ENCODE peak calls at places on chromosomes 2 and 18, in ten cellular contexts. One of them, this sample, is unnamed.

GRCh38 chr2:201886504-201886903 is 80.2 kb downstream of the CDK15 start:
- DNase-seq in AG04450: no peak
- DNase-seq in stimulated activated naive CD8-positive, alpha-beta T cell treated with anti-CD3 and anti-CD28 coated beads, Interleukin-15, Interleukin-2, amounts not matched to agents 100 U/mL and 50 U/mL, for 24 hours: no peak
- DNase-seq in stimulated activated CD4-positive, alpha-beta T cell treated with anti-CD3 and anti-CD28 coated beads, Interleukin-15, amount 100 ng/mL, for 48 hours: no peak
- DNase-seq in cardiac muscle cell: no peak
- DNase-seq in A549: peak
- DNase-seq in pancreas: no peak
- DNase-seq in kidney tubule cell: peak
- DNase-seq in T1000: no peak
- DNase-seq in psoas muscle: no peak
- DNase-seq in this sample: no peak

GRCh38 chr18:66393463-66393862 is 210.4 kb downstream of the CDH19 start:
- DNase-seq in stimulated activated naive CD8-positive, alpha-beta T cell treated with anti-CD3 and anti-CD28 coated beads, Interleukin-15, Interleukin-2, amounts not matched to agents 100 U/mL and 50 U/mL, for 24 hours: no peak
- DNase-seq in AG04450: no peak
- DNase-seq in kidney tubule cell: no peak
- DNase-seq in pancreas: no peak
- DNase-seq in cardiac muscle cell: no peak
- DNase-seq in psoas muscle: no peak
- DNase-seq in T1000: no peak
- DNase-seq in stimulated activated CD4-positive, alpha-beta T cell treated with anti-CD3 and anti-CD28 coated beads, Interleukin-15, amount 100 ng/mL, for 48 hours: no peak
- DNase-seq in A549: no peak
- DNase-seq in this sample: no peak

GRCh38 chr2:171763602-171764001 is 76.3 kb downstream of the DYNC1I2 start:
- DNase-seq in A549: no peak
- DNase-seq in kidney tubule cell: peak
- DNase-seq in pancreas: no peak
- DNase-seq in stimulated activated naive CD8-positive, alpha-beta T cell treated with anti-CD3 and anti-CD28 coated beads, Interleukin-15, Interleukin-2, amounts not matched to agents 100 U/mL and 50 U/mL, for 24 hours: no peak
- DNase-seq in AG04450: no peak
- DNase-seq in T1000: no peak
- DNase-seq in cardiac muscle cell: no peak
- DNase-seq in stimulated activated CD4-positive, alpha-beta T cell treated with anti-CD3 and anti-CD28 coated beads, Interleukin-15, amount 100 ng/mL, for 48 hours: no peak
- DNase-seq in psoas muscle: no peak
- DNase-seq in this sample: no peak

GRCh38 chr2:23824777-23825212 is 102.1 kb downstream of the ATAD2B start:
- DNase-seq in stimulated activated CD4-positive, alpha-beta T cell treated with anti-CD3 and anti-CD28 coated beads, Interleukin-15, amount 100 ng/mL, for 48 hours: peak
- DNase-seq in stimulated activated naive CD8-positive, alpha-beta T cell treated with anti-CD3 and anti-CD28 coated beads, Interleukin-15, Interleukin-2, amounts not matched to agents 100 U/mL and 50 U/mL, for 24 hours: peak
- DNase-seq in AG04450: no peak
- DNase-seq in psoas muscle: no peak
- DNase-seq in pancreas: no peak
- DNase-seq in T1000: no peak
- DNase-seq in kidney tubule cell: peak
- DNase-seq in cardiac muscle cell: peak
- DNase-seq in A549: peak
- DNase-seq in this sample: no peak

GRCh38 chr18:6807504-6808257 is 78.2 kb downstream of the ARHGAP28 start:
- DNase-seq in A549: no peak
- DNase-seq in T1000: no peak
- DNase-seq in kidney tubule cell: no peak
- DNase-seq in psoas muscle: no peak
- DNase-seq in AG04450: no peak
- DNase-seq in stimulated activated naive CD8-positive, alpha-beta T cell treated with anti-CD3 and anti-CD28 coated beads, Interleukin-15, Interleukin-2, amounts not matched to agents 100 U/mL and 50 U/mL, for 24 hours: no peak
- DNase-seq in cardiac muscle cell: no peak
- DNase-seq in pancreas: no peak
- DNase-seq in stimulated activated CD4-positive, alpha-beta T cell treated with anti-CD3 and anti-CD28 coated beads, Interleukin-15, amount 100 ng/mL, for 48 hours: no peak
- DNase-seq in this sample: no peak

GRCh38 chr18:48851563-48851962 is 99.2 kb downstream of the SMAD7 start:
- DNase-seq in A549: no peak
- DNase-seq in AG04450: no peak
- DNase-seq in pancreas: no peak
- DNase-seq in stimulated activated CD4-positive, alpha-beta T cell treated with anti-CD3 and anti-CD28 coated beads, Interleukin-15, amount 100 ng/mL, for 48 hours: no peak
- DNase-seq in kidney tubule cell: no peak
- DNase-seq in T1000: no peak
- DNase-seq in psoas muscle: no peak
- DNase-seq in stimulated activated naive CD8-positive, alpha-beta T cell treated with anti-CD3 and anti-CD28 coated beads, Interleukin-15, Interleukin-2, amounts not matched to agents 100 U/mL and 50 U/mL, for 24 hours: no peak
- DNase-seq in cardiac muscle cell: no peak
- DNase-seq in this sample: peak

GRCh38 chr2:234001380-234001993 is 49.0 kb upstream of the SPP2 start:
- DNase-seq in stimulated activated naive CD8-positive, alpha-beta T cell treated with anti-CD3 and anti-CD28 coated beads, Interleukin-15, Interleukin-2, amounts not matched to agents 100 U/mL and 50 U/mL, for 24 hours: no peak
- DNase-seq in kidney tubule cell: no peak
- DNase-seq in psoas muscle: no peak
- DNase-seq in A549: no peak
- DNase-seq in pancreas: no peak
- DNase-seq in T1000: no peak
- DNase-seq in stimulated activated CD4-positive, alpha-beta T cell treated with anti-CD3 and anti-CD28 coated beads, Interleukin-15, amount 100 ng/mL, for 48 hours: no peak
- DNase-seq in cardiac muscle cell: no peak
- DNase-seq in AG04450: no peak
- DNase-seq in this sample: no peak

GRCh38 chr18:46842583-46842982 is 74.7 kb downstream of the PIAS2 start:
- DNase-seq in cardiac muscle cell: no peak
- DNase-seq in stimulated activated naive CD8-positive, alpha-beta T cell treated with anti-CD3 and anti-CD28 coated beads, Interleukin-15, Interleukin-2, amounts not matched to agents 100 U/mL and 50 U/mL, for 24 hours: no peak
- DNase-seq in kidney tubule cell: no peak
- DNase-seq in T1000: no peak
- DNase-seq in stimulated activated CD4-positive, alpha-beta T cell treated with anti-CD3 and anti-CD28 coated beads, Interleukin-15, amount 100 ng/mL, for 48 hours: no peak
- DNase-seq in AG04450: no peak
- DNase-seq in pancreas: no peak
- DNase-seq in psoas muscle: no peak
- DNase-seq in A549: no peak
- DNase-seq in this sample: no peak

This sample was measured in heart right ventricle.